ENCODE peak calls at places on chromosomes 16 and 17, in five cellular contexts. W is EH, T is aorta, C is GM12865, P is 8988T. Z is an unnamed sample.

GRCh38 chr16:81405702-81406113 is 38.9 kb upstream of the CMIP start:
- DNase-seq in T (no peak), C (no peak), W (peak; percentile 86), P (peak; percentile 85), Z (no peak)

GRCh38 chr17:63116967-63117366 is 150.9 kb downstream of the TANC2 start:
- DNase-seq in P (no peak), C (no peak), T (no peak), W (peak; percentile 67), Z (no peak)

GRCh38 chr16:89104930-89105571 is 11.4 kb downstream of the ACSF3 start:
- DNase-seq in T (no peak), W (no peak), P (no peak), C (peak; percentile 47), Z (no peak)

GRCh38 chr16:15553313-15554088 is 89.5 kb downstream of the MARF1 start:
- DNase-seq in C (no peak), P (no peak), W (no peak), T (no peak), Z (no peak)

GRCh38 chr17:19333132-19333440 is 29.4 kb downstream of the B9D1 start:
- DNase-seq in C (no peak), P (no peak), T (no peak), W (no peak), Z (no peak)

GRCh38 chr17:16989230-16989952 is 17.5 kb upstream of the TNFRSF13B start:
- DNase-seq in P (no peak), T (no peak), C (peak; percentile 88), W (no peak), Z (no peak)

GRCh38 chr17:82772026-82772425 is 20.2 kb downstream of the TBCD start:
- DNase-seq in T (no peak), W (peak; percentile 78), P (no peak), C (no peak), Z (no peak)

GRCh38 chr16:53156516-53156915 is 101.7 kb downstream of the CHD9 start:
- DNase-seq in P (no peak), T (no peak), W (peak; percentile 51), C (no peak), Z (no peak)

GRCh38 chr16:14462811-14463210 is 167.2 kb downstream of the PARN start:
- DNase-seq in T (no peak), W (peak; percentile 47), P (no peak), C (no peak), Z (no peak)

GRCh38 chr16:19118938-19119431 is 5.2 kb downstream of the ITPRIPL2 start:
- DNase-seq in T (peak; percentile 81), W (peak; percentile 94), P (no peak), C (peak; percentile 52), Z (no peak)

GRCh38 chr16:67277999-67278772 is 1.1 kb upstream of the PLEKHG4 start:
- DNase-seq in P (peak; percentile 68), W (peak; percentile 93), C (no peak), T (peak; percentile 73), Z (peak; percentile 38)

GRCh38 chr16:75095637-75096036 is 20.9 kb downstream of the LDHD start:
- DNase-seq in W (no peak), C (no peak), T (no peak), P (no peak), Z (no peak)

GRCh38 chr16:63613701-63614100 is 1508.2 kb downstream of the CDH11 start:
- DNase-seq in C (no peak), T (no peak), W (no peak), P (no peak), Z (no peak)

Z was measured in SHP77.